ENCODE peak calls at places on chromosomes 13 and 19, in six cellular contexts. Q is suprapubic skin, R is ovary, A is HepG2, O is tibial nerve, I is GM12878. N is an unnamed sample.

GRCh38 chr13:103515410-103515809 is 449.2 kb upstream of the SLC10A2 start:
- DNase-seq in I (no peak), O (no peak), R (no peak), Q (no peak), A (no peak), N (no peak)

GRCh38 chr13:99083976-99084375 is 106.1 kb upstream of the DOCK9 start:
- DNase-seq in O (no peak), Q (no peak), A (no peak), R (no peak), I (no peak), N (no peak)

GRCh38 chr19:54279441-54279962 is 1.4 kb downstream of the LILRB2 start:
- DNase-seq in I (no peak), R (no peak), Q (peak; percentile 65), O (no peak), A (no peak), N (peak; percentile 64)

GRCh38 chr13:37187110-37187509 is 81.6 kb upstream of the CSNK1A1L start:
- DNase-seq in O (no peak), Q (no peak), A (no peak), I (no peak), R (no peak), N (no peak)

GRCh38 chr13:49652691-49653305 is 24.5 kb downstream of the ARL11 start:
- DNase-seq in O (peak; percentile 44), I (no peak), A (peak; percentile 70), Q (no peak), R (no peak), N (no peak)

GRCh38 chr13:75153834-75154233 is 328.1 kb downstream of the TBC1D4 start:
- DNase-seq in A (no peak), O (no peak), R (no peak), Q (no peak), I (no peak), N (no peak)

GRCh38 chr19:7191946-7192691 is 102.1 kb downstream of the INSR start:
- DNase-seq in Q (no peak), A (no peak), R (no peak), I (no peak), O (no peak), N (no peak)

GRCh38 chr13:25247345-25247744 is 39.9 kb downstream of the MTMR6 start:
- DNase-seq in I (no peak), O (no peak), Q (no peak), R (no peak), A (no peak), N (no peak)

GRCh38 chr13:31436478-31436877 is 236.7 kb downstream of the B3GLCT start:
- DNase-seq in R (no peak), I (no peak), A (no peak), Q (no peak), O (no peak), N (no peak)

GRCh38 chr13:41193469-41193868 is 900 bp downstream of the KBTBD7 start:
- DNase-seq in O (no peak), I (no peak), A (no peak), R (no peak), Q (no peak), N (no peak)

GRCh38 chr13:58318495-58319167 is 687.1 kb downstream of the PCDH17 start:
- DNase-seq in R (no peak), O (no peak), I (no peak), Q (no peak), A (no peak), N (no peak)

GRCh38 chr13:48505597-48506091 is 27.2 kb downstream of the RCBTB2 start:
- DNase-seq in I (peak; percentile 93), O (peak; percentile 57), Q (no peak), A (no peak), R (no peak), N (no peak)

GRCh38 chr13:97434417-97435296 is 688 bp downstream of the RAP2A start:
- DNase-seq in R (peak; percentile 50), Q (peak; percentile 83), O (peak; percentile 27), A (no peak), I (no peak), N (peak; percentile 78)

GRCh38 chr13:107531180-107531579 is 684.2 kb downstream of the LIG4 start:
- DNase-seq in A (no peak), Q (no peak), I (no peak), O (no peak), R (no peak), N (no peak)

GRCh38 chr19:34381399-34382251 is 16.6 kb downstream of the GPI start:
- DNase-seq in R (no peak), I (no peak), Q (no peak), A (no peak), O (no peak), N (no peak)

GRCh38 chr19:2575734-2576481 is 100.0 kb downstream of the GADD45B start:
- DNase-seq in R (peak; percentile 79), Q (peak; percentile 95), A (peak; percentile 79), I (no peak), O (peak; percentile 84), N (peak; percentile 95)

GRCh38 chr13:99374994-99375805 is 68.0 kb upstream of the GPR183 start:
- DNase-seq in I (no peak), R (no peak), Q (peak; percentile 79), A (no peak), O (no peak), N (no peak)

GRCh38 chr19:46133777-46134231 is 9.3 kb upstream of the IGFL3 start:
- DNase-seq in Q (no peak), I (no peak), A (no peak), O (no peak), R (no peak), N (no peak)

GRCh38 chr19:32363175-32363574 is 17.8 kb downstream of the ZNF507 start:
- DNase-seq in O (no peak), Q (no peak), R (no peak), I (no peak), A (peak; percentile 89), N (no peak)

GRCh38 chr13:34469212-34469983 is 472.7 kb upstream of the NBEA start:
- DNase-seq in Q (no peak), R (no peak), O (no peak), A (no peak), I (no peak), N (no peak)

GRCh38 chr13:38223093-38223492 is 126.6 kb upstream of the UFM1 start:
- DNase-seq in O (no peak), R (no peak), Q (no peak), I (no peak), A (peak; percentile 1), N (no peak)

GRCh38 chr13:23160241-23161175 is 20.3 kb upstream of the SGCG start:
- DNase-seq in Q (no peak), I (no peak), R (no peak), O (no peak), A (no peak), N (no peak)

GRCh38 chr19:58538257-58539168 is 5.4 kb upstream of the TRIM28 start:
- DNase-seq in R (no peak), O (no peak), I (no peak), A (no peak), Q (no peak), N (peak; percentile 62)

GRCh38 chr13:34201050-34201913 is 383.3 kb downstream of the RFC3 start:
- DNase-seq in A (peak; percentile 16), Q (no peak), R (no peak), I (no peak), O (no peak), N (no peak)

DNA sequence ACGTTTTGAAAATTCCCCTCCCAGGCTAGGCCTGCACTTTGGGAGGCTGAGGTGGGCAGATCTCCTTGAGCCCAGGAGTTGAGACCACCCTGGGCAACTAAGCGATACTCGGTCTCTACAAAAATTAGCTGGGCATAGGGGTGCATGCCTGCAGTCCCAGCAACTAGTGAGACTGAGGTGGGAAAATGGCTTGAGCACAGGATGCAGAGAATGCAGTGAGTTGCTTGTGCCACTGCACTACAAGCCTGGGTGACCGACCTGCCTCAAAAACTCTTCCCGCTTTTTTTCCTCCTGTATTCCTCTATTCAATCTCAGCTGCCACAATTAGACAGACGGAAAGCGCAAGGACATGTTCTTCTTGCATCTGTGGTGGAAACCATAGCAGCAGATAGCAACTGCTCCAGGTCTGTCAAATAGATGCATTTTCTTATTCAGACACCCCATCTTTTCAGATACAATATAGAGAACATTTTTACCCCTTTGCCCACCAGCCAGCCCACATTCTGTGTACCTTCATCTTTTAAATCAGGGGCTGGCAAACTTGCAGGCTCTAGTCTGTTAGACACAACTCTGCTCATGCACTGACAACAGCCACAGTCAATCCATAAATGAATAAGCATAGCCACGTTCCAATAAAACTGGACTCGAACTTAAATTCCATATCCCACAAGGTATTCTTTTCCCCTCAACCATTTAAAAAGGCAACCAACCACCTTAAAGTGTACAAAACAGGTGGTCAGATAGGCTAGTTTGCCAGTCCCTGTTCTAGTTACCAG is 4.8 kb downstream of the TPT1 start:
- DNase-seq in R (no peak), A (no peak), Q (no peak), O (no peak), I (no peak), N (no peak)
- H3K4me1 ChIP-seq in R (peaks cover 2% of the 10 kb centered on the region), A (peaks cover 86% of the 10 kb centered on the region), Q (peaks cover 71% of the 10 kb centered on the region), O (peaks cover 55% of the 10 kb centered on the region), I (peaks cover 20% of the 10 kb centered on the region), N (peaks cover 45% of the 10 kb centered on the region)

DNA sequence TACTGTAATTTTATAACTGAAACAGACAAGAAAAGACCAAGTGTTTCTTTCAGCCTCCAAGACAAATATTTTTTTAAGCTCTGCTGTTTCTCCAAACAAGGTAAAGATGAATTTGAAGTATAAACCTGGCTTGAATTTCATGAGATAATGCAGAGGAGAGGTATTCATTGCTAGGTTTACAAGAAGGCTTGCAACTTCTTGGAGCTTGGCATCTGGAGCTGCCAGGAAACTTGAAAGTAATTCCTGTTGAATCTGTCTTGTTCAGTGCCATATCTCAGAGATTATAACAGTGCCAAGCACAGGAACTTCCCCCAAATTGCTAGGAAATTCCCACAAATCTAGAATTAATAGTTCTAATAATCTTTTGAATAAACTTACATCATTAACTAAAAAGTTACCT is 70.9 kb downstream of the CDK8 start:
- DNase-seq in A (no peak), Q (no peak), I (no peak), O (no peak), R (no peak), N (no peak)
- TF ChIP-seq EP300 in A (no peak), Q (no peak), I (no peak), O (no peak), R (no peak), N (peak; percentile 27)

DNA sequence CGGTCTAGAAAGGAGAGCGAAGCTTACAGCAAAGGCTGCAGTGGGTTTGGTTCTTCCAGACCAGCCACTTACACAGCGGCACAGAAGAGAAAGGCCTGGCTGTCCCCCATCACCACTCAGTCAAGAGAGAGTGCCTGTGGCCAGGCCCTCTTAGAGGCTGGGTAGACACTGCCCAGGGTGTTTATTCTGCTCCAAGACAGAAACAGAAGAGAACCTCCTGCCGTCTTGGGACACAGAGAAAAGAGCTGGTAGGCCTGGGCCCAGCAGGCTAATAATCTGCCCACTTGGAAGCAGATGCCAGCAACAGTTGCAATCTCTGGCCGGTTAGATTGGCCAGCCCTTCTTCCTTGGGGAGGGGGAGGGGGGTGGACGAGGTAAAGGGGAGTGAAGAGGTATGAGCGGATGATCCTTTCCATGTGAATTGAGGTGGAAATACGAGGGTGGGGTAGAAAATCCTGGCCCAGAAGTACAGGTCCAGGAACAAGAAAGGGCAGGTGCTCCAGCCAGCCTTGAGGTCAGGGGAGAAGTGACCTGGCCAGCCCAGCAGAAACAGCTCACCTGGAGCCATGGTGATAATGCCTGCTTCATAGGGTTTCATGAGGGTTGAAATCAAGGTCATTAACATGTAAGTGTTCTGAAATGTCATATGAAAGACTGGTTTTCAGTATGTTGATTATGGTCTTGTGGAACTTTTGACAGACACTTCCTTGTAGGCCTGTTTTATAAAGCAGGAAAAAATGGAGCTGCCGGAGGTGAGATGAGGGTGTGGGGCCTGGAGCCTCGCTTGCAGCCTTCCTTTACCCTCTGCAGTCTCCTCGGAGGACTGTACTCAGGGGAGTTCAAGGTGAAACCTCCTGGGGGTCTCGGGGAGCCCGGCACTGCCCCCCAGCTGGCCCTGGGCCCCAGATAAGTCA is 116.9 kb downstream of the SIPA1L3 start:
- DNase-seq in A (no peak), R (no peak), Q (no peak), I (no peak), O (no peak), N (no peak)
- TF ChIP-seq POLR2A in A (no peak), R (no peak), Q (no peak), I (no peak), O (no peak), N (no peak)

GRCh38 chr19:56108447-56109195 is 12.5 kb downstream of the ZNF787 start:
- DNase-seq in I (no peak), R (peak; percentile 74), A (no peak), O (no peak), Q (no peak), N (no peak)
- H3K4me1 ChIP-seq in I (peaks cover 44% of the 10 kb centered on the region), R (peaks cover 40% of the 10 kb centered on the region), A (peaks cover 78% of the 10 kb centered on the region), O (peaks cover 83% of the 10 kb centered on the region), Q (peaks cover 86% of the 10 kb centered on the region), N (peaks cover 82% of the 10 kb centered on the region)

N was measured in sigmoid colon.